ENCODE peak calls at places on chromosomes 11 and 22, in four cellular contexts. One of them, this sample, is unnamed.

GRCh38 chr11:110173775-110174644 is 80.8 kb downstream of the ZC3H12C start:
- DNase-seq in IMR-90: peak
- DNase-seq in heart left ventricle: peak
- DNase-seq in BJ: no peak
- DNase-seq in this sample: peak

GRCh38 chr22:42581762-42582716 is 28.3 kb downstream of the SERHL2 start:
- DNase-seq in IMR-90: peak
- DNase-seq in heart left ventricle: peak
- DNase-seq in BJ: peak
- DNase-seq in this sample: peak

GRCh38 chr11:106691807-106692365 is 326.4 kb downstream of the GUCY1A2 start:
- DNase-seq in IMR-90: peak
- DNase-seq in heart left ventricle: no peak
- DNase-seq in BJ: no peak
- DNase-seq in this sample: peak

GRCh38 chr11:95790933-95791247 is 592 bp downstream of the CEP57 start:
- DNase-seq in IMR-90: peak
- DNase-seq in heart left ventricle: peak
- DNase-seq in BJ: no peak
- DNase-seq in this sample: peak

GRCh38 chr11:60762851-60763691 is 6.4 kb downstream of the MS4A15 start:
- DNase-seq in IMR-90: no peak
- DNase-seq in heart left ventricle: no peak
- DNase-seq in BJ: no peak
- DNase-seq in this sample: peak

GRCh38 chr22:37566903-37567798 is 6.9 kb downstream of the CDC42EP1 start:
- DNase-seq in IMR-90: peak
- DNase-seq in heart left ventricle: peak
- DNase-seq in BJ: no peak
- DNase-seq in this sample: peak

GRCh38 chr22:49664371-49664881 is 163.2 kb downstream of the BRD1 start:
- DNase-seq in IMR-90: no peak
- DNase-seq in heart left ventricle: peak
- DNase-seq in BJ: no peak
- DNase-seq in this sample: no peak

GRCh38 chr11:12581923-12582322 is 92.3 kb upstream of the TEAD1 start:
- DNase-seq in IMR-90: peak
- DNase-seq in heart left ventricle: no peak
- DNase-seq in BJ: peak
- DNase-seq in this sample: peak

GRCh38 chr11:84247931-84248330 is 961.8 kb upstream of the CCDC90B start:
- DNase-seq in IMR-90: no peak
- DNase-seq in heart left ventricle: no peak
- DNase-seq in BJ: no peak
- DNase-seq in this sample: peak

GRCh38 chr22:30602049-30602448 is 4.9 kb upstream of the TCN2 start:
- DNase-seq in IMR-90: peak
- DNase-seq in heart left ventricle: no peak
- DNase-seq in BJ: no peak
- DNase-seq in this sample: peak

GRCh38 chr22:44340271-44341239 is 27.8 kb upstream of the SHISAL1 start:
- DNase-seq in IMR-90: no peak
- DNase-seq in heart left ventricle: no peak
- DNase-seq in BJ: no peak
- DNase-seq in this sample: no peak

GRCh38 chr11:9573775-9574555 is 495 bp downstream of the WEE1 start:
- DNase-seq in IMR-90: no peak
- DNase-seq in heart left ventricle: peak
- DNase-seq in BJ: no peak
- DNase-seq in this sample: no peak

GRCh38 chr11:35148163-35148562 is 9.2 kb downstream of the CD44 start:
- DNase-seq in IMR-90: no peak
- DNase-seq in heart left ventricle: no peak
- DNase-seq in BJ: no peak
- DNase-seq in this sample: no peak

GRCh38 chr22:41334215-41334614 is 32.9 kb downstream of the ZC3H7B start:
- DNase-seq in IMR-90: no peak
- DNase-seq in heart left ventricle: no peak
- DNase-seq in BJ: no peak
- DNase-seq in this sample: no peak

GRCh38 chr11:20669833-20670684 is 673 bp downstream of the NELL1 start:
- DNase-seq in IMR-90: no peak
- DNase-seq in heart left ventricle: no peak
- DNase-seq in BJ: no peak
- DNase-seq in this sample: no peak

GRCh38 chr11:20671856-20672546 is 2.6 kb downstream of the NELL1 start:
- DNase-seq in IMR-90: no peak
- DNase-seq in heart left ventricle: no peak
- DNase-seq in BJ: no peak
- DNase-seq in this sample: peak

GRCh38 chr11:20670932-20671403 is 1.6 kb downstream of the NELL1 start:
- DNase-seq in IMR-90: no peak
- DNase-seq in heart left ventricle: no peak
- DNase-seq in BJ: no peak
- DNase-seq in this sample: no peak

GRCh38 chr11:20668844-20669832 is at the start of gene NELL1:
- DNase-seq in IMR-90: no peak
- DNase-seq in heart left ventricle: no peak
- DNase-seq in BJ: no peak
- DNase-seq in this sample: peak

DNA sequence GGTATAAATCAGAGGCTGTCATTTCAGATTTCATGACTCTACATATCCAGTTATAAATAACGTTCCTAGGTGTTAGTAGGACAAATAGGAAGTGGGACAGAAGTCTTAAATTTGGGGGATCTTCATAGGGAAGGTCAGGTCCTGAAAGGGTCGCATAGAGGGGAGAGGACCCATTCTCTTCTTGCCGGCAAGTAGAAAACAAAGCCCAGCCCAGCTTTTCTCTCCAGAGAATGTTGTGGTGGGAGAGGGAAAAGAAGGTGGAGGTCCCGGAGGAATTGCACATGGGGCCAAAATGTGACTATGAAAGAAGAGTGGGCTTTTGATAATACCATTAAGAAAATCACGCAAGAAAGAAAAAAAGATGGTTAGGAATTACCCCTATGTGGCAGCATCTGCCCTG is 976 bp upstream of the NELL1 start:
- DNase-seq in IMR-90: no peak
- DNase-seq in heart left ventricle: no peak
- DNase-seq in BJ: no peak
- DNase-seq in this sample: no peak
- H3K4me3 ChIP-seq in IMR-90: no peak
- H3K4me3 ChIP-seq in heart left ventricle: no peak
- H3K4me3 ChIP-seq in BJ: no peak
- H3K4me3 ChIP-seq in this sample: no peak

GRCh38 chr11:119641991-119642745 is 86.8 kb downstream of the NECTIN1 start:
- DNase-seq in IMR-90: peak
- DNase-seq in heart left ventricle: peak
- DNase-seq in BJ: no peak
- DNase-seq in this sample: peak
- TF ChIP-seq CTCF in IMR-90: peak
- TF ChIP-seq CTCF in heart left ventricle: peak
- TF ChIP-seq CTCF in BJ: peak
- TF ChIP-seq CTCF in this sample: peak

GRCh38 chr22:19524170-19525115 is at the start of gene CLDN5:
- DNase-seq in IMR-90: no peak
- DNase-seq in heart left ventricle: peak
- DNase-seq in BJ: no peak
- DNase-seq in this sample: peak

GRCh38 chr22:19526076-19526701 is 2.0 kb upstream of the CLDN5 start:
- DNase-seq in IMR-90: no peak
- DNase-seq in heart left ventricle: no peak
- DNase-seq in BJ: no peak
- DNase-seq in this sample: no peak

GRCh38 chr22:19525666-19526065 is 1.5 kb upstream of the CLDN5 start:
- DNase-seq in IMR-90: no peak
- DNase-seq in heart left ventricle: no peak
- DNase-seq in BJ: no peak
- DNase-seq in this sample: no peak

GRCh38 chr22:19526702-19527111 is 2.5 kb upstream of the CLDN5 start:
- DNase-seq in IMR-90: no peak
- DNase-seq in heart left ventricle: no peak
- DNase-seq in BJ: no peak
- DNase-seq in this sample: no peak

DNA sequence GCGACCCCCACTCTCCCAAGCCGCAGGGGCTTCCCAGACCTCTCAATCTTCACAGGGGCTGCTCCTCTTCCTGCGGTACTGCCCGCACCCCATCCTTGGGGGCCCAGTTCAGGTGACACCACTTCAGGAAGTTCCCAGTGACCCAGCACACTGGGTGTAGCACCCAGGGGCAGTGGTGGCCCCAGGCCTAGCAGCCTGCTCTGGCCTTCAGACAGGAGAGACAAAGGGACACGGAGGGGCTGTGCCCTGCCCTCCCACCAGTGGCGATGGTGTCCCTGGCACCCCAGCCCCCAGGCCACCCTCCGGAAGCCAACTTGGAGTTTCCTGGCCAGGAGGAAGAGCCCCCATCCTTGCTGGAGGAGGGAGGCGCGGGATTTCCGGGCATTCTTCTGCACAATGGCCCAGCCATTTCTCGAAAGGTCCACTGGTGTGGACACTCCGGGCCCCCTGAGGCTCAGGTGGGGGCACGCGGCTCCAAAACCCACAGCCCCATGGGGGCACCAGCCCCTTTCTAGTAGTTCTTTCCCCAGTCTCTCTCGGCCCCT is 978 bp upstream of the CLDN5 start:
- DNase-seq in IMR-90: no peak
- DNase-seq in heart left ventricle: no peak
- DNase-seq in BJ: no peak
- DNase-seq in this sample: no peak
- H3K4me3 ChIP-seq in IMR-90: no peak
- H3K4me3 ChIP-seq in heart left ventricle: peak
- H3K4me3 ChIP-seq in BJ: no peak
- H3K4me3 ChIP-seq in this sample: no peak

GRCh38 chr11:120985718-120986569 is 38.0 kb upstream of the TBCEL start:
- DNase-seq in IMR-90: peak
- DNase-seq in heart left ventricle: peak
- DNase-seq in BJ: no peak
- DNase-seq in this sample: peak
- TF ChIP-seq CTCF in IMR-90: no peak
- TF ChIP-seq CTCF in heart left ventricle: peak
- TF ChIP-seq CTCF in BJ: no peak
- TF ChIP-seq CTCF in this sample: no peak

GRCh38 chr11:119091966-119092879 is 7.5 kb downstream of the HMBS start:
- DNase-seq in IMR-90: no peak
- DNase-seq in heart left ventricle: no peak
- DNase-seq in BJ: no peak
- DNase-seq in this sample: no peak
- H3K4me3 ChIP-seq in IMR-90: no peak
- H3K4me3 ChIP-seq in heart left ventricle: no peak
- H3K4me3 ChIP-seq in BJ: no peak
- H3K4me3 ChIP-seq in this sample: no peak

DNA sequence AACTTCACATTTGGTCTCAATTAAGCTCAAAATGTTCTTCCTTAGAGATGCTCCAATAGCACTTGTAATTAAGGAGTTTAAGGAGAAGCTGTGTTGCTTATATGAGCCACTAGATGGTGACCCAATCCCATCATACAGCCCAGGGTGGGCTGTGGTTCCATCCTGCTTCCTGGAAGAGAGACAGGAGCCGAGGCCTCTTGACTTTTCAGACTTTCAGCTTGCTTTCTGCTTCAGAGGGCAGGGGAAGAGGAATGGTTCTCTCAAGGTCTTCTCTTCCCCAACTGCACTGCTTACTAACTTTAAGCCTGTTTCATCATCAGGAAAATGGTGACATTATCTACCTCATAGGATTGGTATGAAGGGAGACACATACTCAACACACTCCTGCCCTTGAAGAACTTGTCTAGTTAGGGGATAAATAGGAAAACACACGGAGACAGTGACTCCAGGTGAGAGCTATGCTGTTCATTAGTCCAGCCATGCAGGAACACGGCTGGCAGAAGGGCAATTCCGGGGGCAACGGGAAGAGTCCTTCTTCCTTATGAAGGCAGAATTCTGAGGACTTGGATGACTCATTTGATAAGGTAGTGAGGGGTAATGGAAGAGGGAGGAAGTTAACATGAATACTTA is 20.1 kb downstream of the TMEM218 start:
- DNase-seq in IMR-90: peak
- DNase-seq in heart left ventricle: no peak
- DNase-seq in BJ: no peak
- DNase-seq in this sample: peak
- TF ChIP-seq CTCF in IMR-90: peak
- TF ChIP-seq CTCF in heart left ventricle: peak
- TF ChIP-seq CTCF in BJ: peak
- TF ChIP-seq CTCF in this sample: peak

GRCh38 chr22:46047841-46048595 is 71.1 kb upstream of the WNT7B start:
- DNase-seq in IMR-90: no peak
- DNase-seq in heart left ventricle: no peak
- DNase-seq in BJ: no peak
- DNase-seq in this sample: no peak
- H3K4me3 ChIP-seq in IMR-90: no peak
- H3K4me3 ChIP-seq in heart left ventricle: peak
- H3K4me3 ChIP-seq in BJ: no peak
- H3K4me3 ChIP-seq in this sample: no peak

GRCh38 chr11:14358729-14359439 is at the start of gene RRAS2:
- DNase-seq in IMR-90: peak
- DNase-seq in heart left ventricle: peak
- DNase-seq in BJ: no peak
- DNase-seq in this sample: peak
- TF ChIP-seq CTCF in IMR-90: peak
- TF ChIP-seq CTCF in heart left ventricle: no peak
- TF ChIP-seq CTCF in BJ: no peak
- TF ChIP-seq CTCF in this sample: no peak